ENCODE peak calls at places on chromosomes 2 and 18, in ten cellular contexts. V is cardiac fibroblast; L is left cardiac atrium; N is HEK293T; P is activated CD8-positive, alpha-beta memory T cell treated with anti-CD3 and anti-CD28 coated beads for 24 hours; X is ELF-1; H is smooth muscle cell of the brain vasculature; T is NCI-H2171 treated with DMSO at 0.1 percent for 48 hours; W is AG10803; Z is fibroblast of the conjunctiva. U is an unnamed sample.

GRCh38 chr2:102359527-102359926 is 3.9 kb downstream of the IL18R1 start:
- DNase-seq in L (no peak), N (no peak), X (no peak), V (no peak), Z (no peak), W (no peak), P (no peak), T (no peak), H (no peak), U (no peak)

GRCh38 chr2:113677327-113677726 is 50.3 kb downstream of the RABL2A start:
- DNase-seq in N (no peak), H (no peak), X (no peak), V (peak), Z (no peak), W (no peak), P (no peak), L (no peak), T (no peak), U (no peak)

GRCh38 chr2:112811841-112812306 is 24.7 kb downstream of the IL1B start:
- DNase-seq in Z (peak), X (no peak), P (no peak), H (no peak), N (no peak), V (peak), W (peak), L (peak), T (no peak), U (peak)

GRCh38 chr2:99698896-99699295 is 209.1 kb upstream of the REV1 start:
- DNase-seq in X (no peak), H (no peak), Z (no peak), P (no peak), L (no peak), V (no peak), W (peak), T (no peak), N (no peak), U (no peak)

GRCh38 chr2:163405298-163405697 is 330.5 kb downstream of the FIGN start:
- DNase-seq in X (no peak), L (no peak), V (no peak), T (no peak), N (no peak), Z (no peak), P (no peak), H (no peak), W (no peak), U (no peak)

GRCh38 chr2:46050489-46050888 is 246.7 kb upstream of the EPAS1 start:
- DNase-seq in Z (no peak), X (peak), L (no peak), N (no peak), P (no peak), W (no peak), T (no peak), V (no peak), H (no peak), U (no peak)

GRCh38 chr2:74959106-74959751 is 786 bp downstream of the POLE4 start:
- DNase-seq in P (no peak), H (no peak), N (no peak), L (no peak), V (no peak), X (no peak), T (no peak), Z (no peak), W (no peak), U (no peak)

GRCh38 chr2:6054394-6054732 is 362.2 kb downstream of the SOX11 start:
- DNase-seq in T (no peak), V (no peak), P (no peak), H (no peak), L (no peak), N (no peak), Z (no peak), X (no peak), W (no peak), U (no peak)

GRCh38 chr18:73249030-73249429 is 381.2 kb upstream of the NETO1 start:
- DNase-seq in L (no peak), P (no peak), T (no peak), N (no peak), W (no peak), X (no peak), H (no peak), V (no peak), Z (no peak), U (no peak)

GRCh38 chr2:15050483-15050882 is 418.0 kb downstream of the LRATD1 start:
- DNase-seq in H (no peak), V (no peak), X (no peak), T (peak), Z (no peak), W (no peak), N (no peak), L (no peak), P (no peak), U (no peak)

GRCh38 chr2:225543626-225544025 is 144.1 kb downstream of the NYAP2 start:
- DNase-seq in P (no peak), X (no peak), T (no peak), W (no peak), H (no peak), V (no peak), Z (no peak), L (no peak), N (no peak), U (no peak)

GRCh38 chr18:5393779-5394178 is 98.3 kb upstream of the ZBTB14 start:
- DNase-seq in W (peak), T (no peak), L (no peak), V (no peak), Z (no peak), H (no peak), X (no peak), P (no peak), N (no peak), U (peak)

GRCh38 chr2:39871291-39871761 is 92.3 kb upstream of the THUMPD2 start:
- DNase-seq in N (no peak), Z (no peak), L (no peak), T (peak), H (no peak), W (peak), V (peak), P (no peak), X (no peak), U (peak)

GRCh38 chr18:5073026-5073944 is 123.8 kb downstream of the AKAIN1 start:
- DNase-seq in N (peak), Z (no peak), V (peak), X (peak), H (no peak), W (peak), T (peak), L (no peak), P (no peak), U (no peak)

U was measured in skeletal muscle cell.